ENCODE peak calls at places on chromosome 16, in seven cellular contexts. X, D, L, F, N, B and M are unnamed samples.

GRCh38 chr16:86740817-86741799 is 162.8 kb downstream of the FOXL1 start:
- DNase-seq in X (peak; percentile 22), D (no peak), L (no peak), F (peak; percentile 27), N (peak; percentile 85), B (peak; percentile 47), M (no peak)

GRCh38 chr16:67661101-67661661 is 421 bp downstream of the PARD6A start:
- DNase-seq in X (no peak), D (no peak), L (no peak), F (peak; percentile 15), N (peak; percentile 57), B (no peak), M (no peak)

GRCh38 chr16:84774810-84775209 is 45.0 kb upstream of the CRISPLD2 start:
- DNase-seq in X (peak; percentile 38), D (no peak), L (no peak), F (peak; percentile 86), N (peak; percentile 94), B (peak; percentile 79), M (no peak)

GRCh38 chr16:67464565-67464964 is 16.4 kb downstream of the ATP6V0D1 start:
- DNase-seq in X (no peak), D (no peak), L (no peak), F (no peak), N (no peak), B (no peak), M (no peak)

GRCh38 chr16:30394603-30395154 is 541 bp upstream of the ZNF48 start:
- DNase-seq in X (no peak), D (no peak), L (no peak), F (no peak), N (peak; percentile 57), B (peak; percentile 22), M (no peak)

GRCh38 chr16:79902351-79902750 is 301.8 kb upstream of the MAF start:
- DNase-seq in X (no peak), D (no peak), L (no peak), F (no peak), N (no peak), B (no peak), M (no peak)

GRCh38 chr16:50093607-50094570 is 28.1 kb downstream of the HEATR3 start:
- DNase-seq in X (peak; percentile 66), D (no peak), L (no peak), F (no peak), N (peak; percentile 48), B (peak; percentile 30), M (no peak)

GRCh38 chr16:68400083-68400923 is 48.0 kb downstream of the SMPD3 start:
- DNase-seq in X (no peak), D (no peak), L (no peak), F (no peak), N (no peak), B (no peak), M (no peak)

GRCh38 chr16:46884513-46885293 is 541 bp downstream of the GPT2 start:
- DNase-seq in X (no peak), D (no peak), L (no peak), F (no peak), N (peak; percentile 53), B (no peak), M (no peak)

GRCh38 chr16:72299684-72300243 is 127.8 kb upstream of the PMFBP1 start:
- DNase-seq in X (no peak), D (no peak), L (no peak), F (no peak), N (no peak), B (no peak), M (no peak)